ENCODE peak calls at places on chromosomes 16 and 17, in nine cellular contexts. A is neural progenitor cell, O is OCI-LY7, D is MM.1S, B is GM23338, L is hepatocyte, M is GM23248, V is HCT116, I is PC-3. N is an unnamed sample.

GRCh38 chr17:58043221-58044181 is 36.5 kb upstream of the SRSF1 start:
- DNase-seq in A (no peak), O (no peak), D (no peak), B (no peak), L (no peak), M (no peak), V (no peak), I (no peak), N (no peak)

GRCh38 chr17:72614476-72614870 is 478.0 kb downstream of the SLC39A11 start:
- DNase-seq in A (no peak), O (no peak), D (no peak), B (no peak), L (peak; percentile 38), M (no peak), V (no peak), I (peak; percentile 76), N (no peak)

GRCh38 chr16:68921654-68922053 is 78.3 kb downstream of the TANGO6 start:
- DNase-seq in A (no peak), O (no peak), D (no peak), B (no peak), L (peak; percentile 85), M (no peak), V (peak; percentile 98), I (peak; percentile 95), N (no peak)

GRCh38 chr16:22257440-22257839 is 39.8 kb upstream of the POLR3E start:
- DNase-seq in A (no peak), O (no peak), D (no peak), B (peak; percentile 11), L (no peak), M (no peak), V (no peak), I (no peak), N (no peak)

GRCh38 chr17:68456529-68457167 is 648 bp downstream of the WIPI1 start:
- DNase-seq in A (peak; percentile 88), O (no peak), D (peak; percentile 36), B (peak; percentile 93), L (peak; percentile 90), M (peak; percentile 96), V (peak; percentile 72), I (peak; percentile 79), N (peak; percentile 83)

GRCh38 chr17:46167826-46168569 is 25.2 kb downstream of the KANSL1 start:
- DNase-seq in A (no peak), O (no peak), D (no peak), B (no peak), L (peak; percentile 31), M (peak; percentile 91), V (no peak), I (peak; percentile 65), N (no peak)

GRCh38 chr16:70331588-70332358 is 14.9 kb upstream of the DDX19A start:
- DNase-seq in A (peak; percentile 18), O (peak; percentile 34), D (no peak), B (peak; percentile 48), L (no peak), M (peak; percentile 38), V (no peak), I (peak; percentile 31), N (no peak)

GRCh38 chr17:34979650-34980352 is 511 bp upstream of the LIG3 start:
- DNase-seq in A (peak; percentile 18), O (peak; percentile 19), D (no peak), B (peak; percentile 33), L (no peak), M (peak; percentile 54), V (no peak), I (no peak), N (no peak)

GRCh38 chr16:80054656-80055055 is 454.1 kb upstream of the MAF start:
- DNase-seq in A (no peak), O (no peak), D (no peak), B (no peak), L (no peak), M (no peak), V (no peak), I (no peak), N (no peak)

GRCh38 chr16:80058236-80058635 is 457.7 kb upstream of the MAF start:
- DNase-seq in A (no peak), O (no peak), D (no peak), B (no peak), L (peak; percentile 44), M (no peak), V (no peak), I (no peak), N (no peak)

GRCh38 chr16:80056334-80056733 is 455.8 kb upstream of the MAF start:
- DNase-seq in A (no peak), O (no peak), D (no peak), B (no peak), L (no peak), M (peak; percentile 76), V (no peak), I (no peak), N (no peak)

GRCh38 chr16:80060470-80060869 is 459.9 kb upstream of the MAF start:
- DNase-seq in A (no peak), O (no peak), D (no peak), B (no peak), L (no peak), M (no peak), V (no peak), I (no peak), N (no peak)

GRCh38 chr16:80055831-80056230 is 455.3 kb upstream of the MAF start:
- DNase-seq in A (no peak), O (no peak), D (no peak), B (no peak), L (no peak), M (peak; percentile 9), V (no peak), I (no peak), N (no peak)
- TF ChIP-seq EZH2phosphoT487 in A (no peak), O (no peak), D (no peak), B (no peak), L (no peak), M (no peak), V (no peak), I (no peak), N (no peak)

DNA sequence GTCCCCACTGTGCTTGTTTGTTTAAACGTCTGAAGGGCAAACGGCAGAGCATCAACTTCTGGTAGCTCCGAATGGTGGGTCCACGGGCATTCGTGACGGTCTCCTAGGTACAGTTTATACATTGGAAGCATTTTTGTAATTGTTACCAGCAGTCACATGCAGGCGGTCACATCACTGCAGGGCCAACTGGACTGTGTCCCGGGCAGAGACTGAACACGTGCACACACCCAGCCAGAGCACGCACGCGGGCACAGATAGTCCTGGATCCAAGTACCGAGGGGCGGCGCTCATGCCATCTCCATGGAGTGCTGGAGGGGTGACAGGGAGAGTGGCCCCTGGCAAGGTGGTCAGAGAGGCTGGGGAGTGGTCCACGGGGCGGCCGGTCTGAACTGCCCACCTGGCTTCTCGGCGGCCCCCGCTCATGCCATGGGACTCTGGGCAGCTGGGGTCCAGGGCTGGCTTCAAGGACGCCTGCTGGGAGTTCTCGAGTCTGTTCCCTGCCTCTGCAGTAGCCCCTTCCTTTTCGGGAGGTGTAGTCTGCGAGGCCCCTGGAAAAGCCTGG is 34.2 kb downstream of the BAIAP2 start:
- DNase-seq in A (no peak), O (no peak), D (no peak), B (no peak), L (no peak), M (no peak), V (no peak), I (no peak), N (no peak)
- H3K27ac ChIP-seq in A (no peak overlapping the region), O (no peak overlapping the region), D (no peak overlapping the region), B (no peak overlapping the region), L (no peak overlapping the region), M (no peak overlapping the region), V (no peak overlapping the region), I (no peak overlapping the region), N (no peak overlapping the region)

DNA sequence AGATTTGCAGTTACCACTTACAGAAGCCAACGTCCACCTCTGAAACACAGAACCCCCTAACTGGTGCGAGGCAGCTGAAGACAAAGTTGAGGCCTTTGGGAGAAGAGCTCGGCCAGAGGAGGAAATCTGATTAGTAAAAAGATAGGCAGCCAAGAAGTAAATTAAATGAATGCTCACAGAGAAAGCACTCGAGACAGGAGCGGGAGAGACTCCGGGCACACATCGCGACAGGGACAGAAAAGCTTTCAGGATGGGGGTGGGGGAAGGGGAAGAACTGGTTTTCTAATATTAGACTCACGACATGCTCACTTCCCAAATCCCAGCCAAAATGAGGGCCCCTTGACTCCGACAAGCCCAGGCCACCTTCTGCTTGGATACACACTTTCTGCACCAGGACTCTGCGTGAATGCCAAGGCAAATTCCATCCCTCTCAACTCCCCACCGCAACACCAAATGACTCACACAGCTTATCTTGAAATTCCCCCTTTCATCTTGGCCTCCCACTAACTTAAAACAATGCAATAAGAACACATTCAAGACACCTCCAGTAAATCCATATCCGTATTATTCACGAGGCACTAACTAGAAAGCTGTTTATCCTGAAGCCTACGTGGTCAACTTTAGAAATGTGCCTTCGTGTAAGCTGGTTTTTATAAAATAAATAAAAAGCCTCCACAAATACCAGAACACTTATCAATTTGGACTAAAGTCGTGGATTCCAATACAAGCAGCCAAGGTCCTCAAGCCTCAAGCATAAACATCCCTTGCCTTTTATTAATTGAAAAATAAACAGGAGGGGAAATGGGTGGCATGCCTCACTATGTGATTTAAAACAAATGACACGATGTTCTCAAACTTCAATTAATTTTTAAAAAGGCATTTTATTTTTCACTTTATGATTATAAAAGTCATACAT is 46.1 kb downstream of the NXN start:
- DNase-seq in A (peak; percentile 61), O (no peak), D (no peak), B (peak; percentile 71), L (peak; percentile 72), M (peak; percentile 86), V (peak; percentile 98), I (peak; percentile 73), N (no peak)
- TF ChIP-seq EZH2phosphoT487 in A (no peak), O (no peak), D (no peak), B (no peak), L (no peak), M (no peak), V (no peak), I (no peak), N (no peak)

GRCh38 chr16:89544113-89544512 is 16.4 kb upstream of the RPL13 start:
- DNase-seq in A (no peak), O (no peak), D (no peak), B (no peak), L (no peak), M (no peak), V (no peak), I (no peak), N (no peak)

GRCh38 chr16:89544713-89545043 is 15.8 kb upstream of the RPL13 start:
- DNase-seq in A (no peak), O (no peak), D (no peak), B (no peak), L (no peak), M (no peak), V (no peak), I (no peak), N (no peak)

GRCh38 chr16:89540557-89540956 is 19.9 kb upstream of the RPL13 start:
- DNase-seq in A (no peak), O (no peak), D (no peak), B (no peak), L (no peak), M (no peak), V (no peak), I (no peak), N (no peak)

GRCh38 chr16:89545044-89545830 is 15.2 kb upstream of the RPL13 start:
- DNase-seq in A (no peak), O (no peak), D (no peak), B (no peak), L (peak; percentile 41), M (no peak), V (no peak), I (no peak), N (no peak)

DNA sequence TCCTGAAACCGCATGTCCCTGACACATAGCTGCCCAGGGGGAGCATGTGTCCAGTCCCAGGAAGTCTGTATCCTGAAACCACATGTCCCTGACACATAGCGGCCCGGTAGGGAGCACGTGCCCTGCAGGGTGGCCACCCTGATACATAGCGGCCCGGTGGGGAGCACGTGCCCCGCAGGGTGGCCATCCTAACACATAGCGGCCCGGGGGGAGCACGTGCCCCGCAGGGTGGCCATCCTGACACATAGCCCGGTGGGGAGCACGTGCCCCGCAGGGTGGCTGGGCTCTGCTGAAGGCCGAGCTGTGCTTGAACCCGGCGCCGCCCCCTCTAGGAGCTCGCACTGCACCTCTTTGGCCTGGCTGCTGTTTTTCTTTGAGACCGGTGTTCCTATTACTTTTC is 18.7 kb upstream of the RPL13 start:
- DNase-seq in A (no peak), O (no peak), D (no peak), B (no peak), L (no peak), M (no peak), V (no peak), I (no peak), N (no peak)
- H3K27ac ChIP-seq in A (no peak overlapping the region), O (no peak overlapping the region), D (no peak overlapping the region), B (no peak overlapping the region), L (no peak overlapping the region), M (no peak overlapping the region), V (no peak overlapping the region), I (no peak overlapping the region), N (no peak overlapping the region)